ENCODE peak calls at places on chromosome 10, in four cellular contexts. Z is uterus, D is iPS-NIHi11, K is endothelial cell of umbilical vein. L is an unnamed sample.

GRCh38 chr10:132593900-132594876 is 56.6 kb downstream of the INPP5A start:
- DNase-seq in K (no peak), D (no peak), Z (no peak), L (no peak)

GRCh38 chr10:48809261-48809660 is 124.6 kb downstream of the WDFY4 start:
- DNase-seq in D (no peak), Z (no peak), K (no peak), L (no peak)

GRCh38 chr10:21526184-21526951 is 886 bp upstream of the SKIDA1 start:
- DNase-seq in K (peak; percentile 70), Z (peak; percentile 84), D (peak; percentile 66), L (no peak)

GRCh38 chr10:16967866-16968721 is 150.9 kb upstream of the RSU1 start:
- DNase-seq in K (peak; percentile 96), Z (no peak), D (peak; percentile 53), L (peak; percentile 94)

GRCh38 chr10:28559661-28560060 is 26.7 kb downstream of the WAC start:
- DNase-seq in K (no peak), Z (no peak), D (peak; percentile 13), L (no peak)

GRCh38 chr10:90321132-90321816 is 536.6 kb downstream of the HTR7 start:
- DNase-seq in K (no peak), Z (no peak), D (no peak), L (no peak)

GRCh38 chr10:29081971-29082699 is 206.7 kb upstream of the LYZL1 start:
- DNase-seq in D (no peak), Z (no peak), K (no peak), L (no peak)

GRCh38 chr10:101042667-101043355 is 11.8 kb downstream of the SFXN3 start:
- DNase-seq in Z (peak; percentile 97), D (peak; percentile 92), K (peak; percentile 97), L (peak; percentile 92)

GRCh38 chr10:110793887-110794286 is 77.8 kb upstream of the PDCD4 start:
- DNase-seq in Z (no peak), D (no peak), K (no peak), L (no peak)

GRCh38 chr10:75428434-75429158 is 2.8 kb upstream of the LRMDA start:
- DNase-seq in Z (peak; percentile 33), K (peak; percentile 49), D (no peak), L (no peak)

GRCh38 chr10:73999703-74000102 is 1.8 kb downstream of the VCL start:
- DNase-seq in D (no peak), Z (no peak), K (peak; percentile 65), L (no peak)

GRCh38 chr10:2619472-2619871 is 447.9 kb upstream of the PFKP start:
- DNase-seq in K (no peak), Z (no peak), D (peak; percentile 37), L (no peak)

GRCh38 chr10:72171175-72171630 is 44.6 kb upstream of the ANAPC16 start:
- DNase-seq in D (no peak), Z (no peak), K (peak; percentile 86), L (peak; percentile 82)

GRCh38 chr10:73940634-73941221 is 29.8 kb downstream of the PLAU start:
- DNase-seq in K (peak; percentile 71), Z (peak; percentile 83), D (peak; percentile 96), L (peak; percentile 11)

GRCh38 chr10:112395809-112396530 is 22.1 kb downstream of the ACSL5 start:
- DNase-seq in D (no peak), K (no peak), Z (no peak), L (no peak)

GRCh38 chr10:128643658-128644057 is 517.4 kb upstream of the MKI67 start:
- DNase-seq in D (no peak), K (no peak), Z (no peak), L (no peak)

GRCh38 chr10:110811791-110812581 is 59.7 kb upstream of the PDCD4 start:
- DNase-seq in Z (no peak), D (no peak), K (no peak), L (no peak)

GRCh38 chr10:3400368-3400767 is 227.8 kb upstream of the PITRM1 start:
- DNase-seq in K (peak; percentile 87), D (no peak), Z (no peak), L (peak; percentile 72)

GRCh38 chr10:28664369-28664740 is 13.0 kb upstream of the BAMBI start:
- DNase-seq in D (no peak), K (no peak), Z (no peak), L (no peak)

GRCh38 chr10:88800152-88801125 is 2.1 kb upstream of the LIPM start:
- DNase-seq in K (no peak), D (no peak), Z (no peak), L (no peak)

L was measured in pulmonary artery endothelial cell.